ENCODE peak calls at places on chromosome 1, in four cellular contexts. Q is GM12892, U is occipital lobe, N is DMS 273 treated with DMSO at 0.1 percent for 48 hours. Y is an unnamed sample.

GRCh38 chr1:64302971-64303370 is 99.5 kb downstream of the UBE2U start:
- DNase-seq in Q (no peak), U (no peak), N (no peak), Y (no peak)

GRCh38 chr1:205276334-205277065 is 45.0 kb downstream of the NUAK2 start:
- DNase-seq in Q (no peak), U (no peak), N (no peak), Y (no peak)

GRCh38 chr1:226813671-226814591 is 56.5 kb upstream of the PSEN2 start:
- DNase-seq in Q (no peak), U (no peak), N (no peak), Y (no peak)

GRCh38 chr1:116738673-116739370 is 15.4 kb upstream of the CD2 start:
- DNase-seq in Q (peak), U (no peak), N (no peak), Y (no peak)

GRCh38 chr1:6646499-6647148 is 22.0 kb downstream of the THAP3 start:
- DNase-seq in Q (no peak), U (no peak), N (peak), Y (peak)

GRCh38 chr1:243850368-243851128 is 505 bp upstream of the AKT3 start:
- DNase-seq in Q (peak), U (peak), N (peak), Y (peak)

GRCh38 chr1:109275706-109276345 is 7.1 kb downstream of the PSRC1 start:
- DNase-seq in Q (no peak), U (no peak), N (no peak), Y (no peak)

GRCh38 chr1:5733596-5733995 is 258.6 kb downstream of the NPHP4 start:
- DNase-seq in Q (no peak), U (no peak), N (no peak), Y (no peak)

GRCh38 chr1:157450106-157450505 is 102.2 kb downstream of the FCRL5 start:
- DNase-seq in Q (no peak), U (no peak), N (no peak), Y (no peak)

GRCh38 chr1:152003846-152004442 is 10.3 kb upstream of the S100A10 start:
- DNase-seq in Q (no peak), U (no peak), N (no peak), Y (no peak)

GRCh38 chr1:243263824-243264223 is 8.0 kb downstream of the SDCCAG8 start:
- DNase-seq in Q (no peak), U (no peak), N (peak), Y (no peak)

GRCh38 chr1:93702102-93702827 is 20.6 kb upstream of the BCAR3 start:
- DNase-seq in Q (no peak), U (no peak), N (peak), Y (no peak)

GRCh38 chr1:193533883-193534282 is 347.5 kb upstream of the B3GALT2 start:
- DNase-seq in Q (no peak), U (peak), N (peak), Y (no peak)

GRCh38 chr1:159880435-159880834 is 18.0 kb upstream of the VSIG8 start:
- DNase-seq in Q (no peak), U (no peak), N (no peak), Y (no peak)

GRCh38 chr1:205936846-205937707 is 6.2 kb downstream of the SLC26A9 start:
- DNase-seq in Q (no peak), U (no peak), N (no peak), Y (no peak)

GRCh38 chr1:13930151-13930550 is 230.2 kb downstream of the PRDM2 start:
- DNase-seq in Q (no peak), U (no peak), N (no peak), Y (peak)

GRCh38 chr1:199152676-199153075 is 513.8 kb downstream of the PTPRC start:
- DNase-seq in Q (no peak), U (no peak), N (no peak), Y (no peak)

GRCh38 chr1:21335750-21336168 is 45.5 kb upstream of the ECE1 start:
- DNase-seq in Q (no peak), U (no peak), N (peak), Y (no peak)